ENCODE peak calls at places on chromosomes 12 and 14, in ten cellular contexts. One of them, this sample, is unnamed.

GRCh38 chr14:36973806-36974442 is 198.5 kb downstream of the SLC25A21 start:
- DNase-seq in activated CD4-positive, alpha-beta T cell treated with anti-CD3 and anti-CD28 coated beads for 24 hours: no peak
- DNase-seq in NCI-H748 treated with DMSO at 0.1 percent for 48 hours: no peak
- DNase-seq in endodermal cell: no peak
- DNase-seq in Daoy: peak
- DNase-seq in activated CD8-positive, alpha-beta T cell treated with anti-CD3 and anti-CD28 coated beads for 36 hours: no peak
- DNase-seq in activated T-cell treated with anti-CD3 and anti-CD28 coated beads for 1 hour: no peak
- DNase-seq in stimulated activated naive CD8-positive, alpha-beta T cell treated with anti-CD3 and anti-CD28 coated beads, Interleukin-15, amount 100 ng/mL, for 72 hours: no peak
- DNase-seq in left ventricle myocardium superior: no peak
- DNase-seq in NCI-H1092: no peak
- DNase-seq in this sample: no peak

GRCh38 chr12:42981379-42981778 is 391.8 kb upstream of the PRICKLE1 start:
- DNase-seq in activated CD4-positive, alpha-beta T cell treated with anti-CD3 and anti-CD28 coated beads for 24 hours: no peak
- DNase-seq in NCI-H748 treated with DMSO at 0.1 percent for 48 hours: no peak
- DNase-seq in endodermal cell: no peak
- DNase-seq in Daoy: peak
- DNase-seq in activated CD8-positive, alpha-beta T cell treated with anti-CD3 and anti-CD28 coated beads for 36 hours: no peak
- DNase-seq in activated T-cell treated with anti-CD3 and anti-CD28 coated beads for 1 hour: no peak
- DNase-seq in stimulated activated naive CD8-positive, alpha-beta T cell treated with anti-CD3 and anti-CD28 coated beads, Interleukin-15, amount 100 ng/mL, for 72 hours: no peak
- DNase-seq in left ventricle myocardium superior: no peak
- DNase-seq in NCI-H1092: no peak
- DNase-seq in this sample: no peak

GRCh38 chr12:96399081-96399918 is 939 bp downstream of the CDK17 start:
- DNase-seq in activated CD4-positive, alpha-beta T cell treated with anti-CD3 and anti-CD28 coated beads for 24 hours: peak
- DNase-seq in NCI-H748 treated with DMSO at 0.1 percent for 48 hours: peak
- DNase-seq in endodermal cell: peak
- DNase-seq in Daoy: peak
- DNase-seq in activated CD8-positive, alpha-beta T cell treated with anti-CD3 and anti-CD28 coated beads for 36 hours: peak
- DNase-seq in activated T-cell treated with anti-CD3 and anti-CD28 coated beads for 1 hour: peak
- DNase-seq in stimulated activated naive CD8-positive, alpha-beta T cell treated with anti-CD3 and anti-CD28 coated beads, Interleukin-15, amount 100 ng/mL, for 72 hours: peak
- DNase-seq in left ventricle myocardium superior: peak
- DNase-seq in NCI-H1092: peak
- DNase-seq in this sample: peak

GRCh38 chr14:79586401-79586800 is 624.9 kb downstream of the DIO2 start:
- DNase-seq in activated CD4-positive, alpha-beta T cell treated with anti-CD3 and anti-CD28 coated beads for 24 hours: no peak
- DNase-seq in NCI-H748 treated with DMSO at 0.1 percent for 48 hours: no peak
- DNase-seq in endodermal cell: no peak
- DNase-seq in Daoy: no peak
- DNase-seq in activated CD8-positive, alpha-beta T cell treated with anti-CD3 and anti-CD28 coated beads for 36 hours: no peak
- DNase-seq in activated T-cell treated with anti-CD3 and anti-CD28 coated beads for 1 hour: no peak
- DNase-seq in stimulated activated naive CD8-positive, alpha-beta T cell treated with anti-CD3 and anti-CD28 coated beads, Interleukin-15, amount 100 ng/mL, for 72 hours: no peak
- DNase-seq in left ventricle myocardium superior: no peak
- DNase-seq in NCI-H1092: no peak
- DNase-seq in this sample: no peak

GRCh38 chr12:104466694-104467345 is 10.1 kb downstream of the CHST11 start:
- DNase-seq in activated CD4-positive, alpha-beta T cell treated with anti-CD3 and anti-CD28 coated beads for 24 hours: no peak
- DNase-seq in NCI-H748 treated with DMSO at 0.1 percent for 48 hours: no peak
- DNase-seq in endodermal cell: peak
- DNase-seq in Daoy: no peak
- DNase-seq in activated CD8-positive, alpha-beta T cell treated with anti-CD3 and anti-CD28 coated beads for 36 hours: no peak
- DNase-seq in activated T-cell treated with anti-CD3 and anti-CD28 coated beads for 1 hour: no peak
- DNase-seq in stimulated activated naive CD8-positive, alpha-beta T cell treated with anti-CD3 and anti-CD28 coated beads, Interleukin-15, amount 100 ng/mL, for 72 hours: no peak
- DNase-seq in left ventricle myocardium superior: no peak
- DNase-seq in NCI-H1092: no peak
- DNase-seq in this sample: no peak

GRCh38 chr12:50986961-50987737 is 34.8 kb downstream of the HIGD1C start:
- DNase-seq in activated CD4-positive, alpha-beta T cell treated with anti-CD3 and anti-CD28 coated beads for 24 hours: no peak
- DNase-seq in NCI-H748 treated with DMSO at 0.1 percent for 48 hours: no peak
- DNase-seq in endodermal cell: peak
- DNase-seq in Daoy: peak
- DNase-seq in activated CD8-positive, alpha-beta T cell treated with anti-CD3 and anti-CD28 coated beads for 36 hours: peak
- DNase-seq in activated T-cell treated with anti-CD3 and anti-CD28 coated beads for 1 hour: no peak
- DNase-seq in stimulated activated naive CD8-positive, alpha-beta T cell treated with anti-CD3 and anti-CD28 coated beads, Interleukin-15, amount 100 ng/mL, for 72 hours: peak
- DNase-seq in left ventricle myocardium superior: no peak
- DNase-seq in NCI-H1092: no peak
- DNase-seq in this sample: no peak

GRCh38 chr14:94897092-94897491 is 127.2 kb upstream of the GSC start:
- DNase-seq in activated CD4-positive, alpha-beta T cell treated with anti-CD3 and anti-CD28 coated beads for 24 hours: no peak
- DNase-seq in NCI-H748 treated with DMSO at 0.1 percent for 48 hours: no peak
- DNase-seq in endodermal cell: no peak
- DNase-seq in Daoy: peak
- DNase-seq in activated CD8-positive, alpha-beta T cell treated with anti-CD3 and anti-CD28 coated beads for 36 hours: no peak
- DNase-seq in activated T-cell treated with anti-CD3 and anti-CD28 coated beads for 1 hour: no peak
- DNase-seq in stimulated activated naive CD8-positive, alpha-beta T cell treated with anti-CD3 and anti-CD28 coated beads, Interleukin-15, amount 100 ng/mL, for 72 hours: no peak
- DNase-seq in left ventricle myocardium superior: peak
- DNase-seq in NCI-H1092: no peak
- DNase-seq in this sample: no peak

GRCh38 chr14:54186821-54187365 is 209.9 kb upstream of the CDKN3 start:
- DNase-seq in activated CD4-positive, alpha-beta T cell treated with anti-CD3 and anti-CD28 coated beads for 24 hours: no peak
- DNase-seq in NCI-H748 treated with DMSO at 0.1 percent for 48 hours: no peak
- DNase-seq in endodermal cell: no peak
- DNase-seq in Daoy: no peak
- DNase-seq in activated CD8-positive, alpha-beta T cell treated with anti-CD3 and anti-CD28 coated beads for 36 hours: no peak
- DNase-seq in activated T-cell treated with anti-CD3 and anti-CD28 coated beads for 1 hour: no peak
- DNase-seq in stimulated activated naive CD8-positive, alpha-beta T cell treated with anti-CD3 and anti-CD28 coated beads, Interleukin-15, amount 100 ng/mL, for 72 hours: no peak
- DNase-seq in left ventricle myocardium superior: no peak
- DNase-seq in NCI-H1092: no peak
- DNase-seq in this sample: no peak

GRCh38 chr12:77124767-77125166 is 59.4 kb upstream of the E2F7 start:
- DNase-seq in activated CD4-positive, alpha-beta T cell treated with anti-CD3 and anti-CD28 coated beads for 24 hours: no peak
- DNase-seq in NCI-H748 treated with DMSO at 0.1 percent for 48 hours: no peak
- DNase-seq in endodermal cell: no peak
- DNase-seq in Daoy: peak
- DNase-seq in activated CD8-positive, alpha-beta T cell treated with anti-CD3 and anti-CD28 coated beads for 36 hours: no peak
- DNase-seq in activated T-cell treated with anti-CD3 and anti-CD28 coated beads for 1 hour: no peak
- DNase-seq in stimulated activated naive CD8-positive, alpha-beta T cell treated with anti-CD3 and anti-CD28 coated beads, Interleukin-15, amount 100 ng/mL, for 72 hours: no peak
- DNase-seq in left ventricle myocardium superior: no peak
- DNase-seq in NCI-H1092: no peak
- DNase-seq in this sample: no peak

GRCh38 chr12:114396869-114397719 is 8.8 kb downstream of the TBX5 start:
- DNase-seq in activated CD4-positive, alpha-beta T cell treated with anti-CD3 and anti-CD28 coated beads for 24 hours: no peak
- DNase-seq in NCI-H748 treated with DMSO at 0.1 percent for 48 hours: no peak
- DNase-seq in endodermal cell: no peak
- DNase-seq in Daoy: peak
- DNase-seq in activated CD8-positive, alpha-beta T cell treated with anti-CD3 and anti-CD28 coated beads for 36 hours: no peak
- DNase-seq in activated T-cell treated with anti-CD3 and anti-CD28 coated beads for 1 hour: no peak
- DNase-seq in stimulated activated naive CD8-positive, alpha-beta T cell treated with anti-CD3 and anti-CD28 coated beads, Interleukin-15, amount 100 ng/mL, for 72 hours: no peak
- DNase-seq in left ventricle myocardium superior: no peak
- DNase-seq in NCI-H1092: no peak
- DNase-seq in this sample: no peak

GRCh38 chr12:24743891-24744793 is 204.8 kb downstream of the BCAT1 start:
- DNase-seq in activated CD4-positive, alpha-beta T cell treated with anti-CD3 and anti-CD28 coated beads for 24 hours: no peak
- DNase-seq in NCI-H748 treated with DMSO at 0.1 percent for 48 hours: no peak
- DNase-seq in endodermal cell: no peak
- DNase-seq in Daoy: no peak
- DNase-seq in activated CD8-positive, alpha-beta T cell treated with anti-CD3 and anti-CD28 coated beads for 36 hours: no peak
- DNase-seq in activated T-cell treated with anti-CD3 and anti-CD28 coated beads for 1 hour: no peak
- DNase-seq in stimulated activated naive CD8-positive, alpha-beta T cell treated with anti-CD3 and anti-CD28 coated beads, Interleukin-15, amount 100 ng/mL, for 72 hours: no peak
- DNase-seq in left ventricle myocardium superior: no peak
- DNase-seq in NCI-H1092: no peak
- DNase-seq in this sample: no peak

GRCh38 chr14:80310950-80311349 is 99.6 kb upstream of the DIO2 start:
- DNase-seq in activated CD4-positive, alpha-beta T cell treated with anti-CD3 and anti-CD28 coated beads for 24 hours: no peak
- DNase-seq in NCI-H748 treated with DMSO at 0.1 percent for 48 hours: no peak
- DNase-seq in endodermal cell: no peak
- DNase-seq in Daoy: peak
- DNase-seq in activated CD8-positive, alpha-beta T cell treated with anti-CD3 and anti-CD28 coated beads for 36 hours: no peak
- DNase-seq in activated T-cell treated with anti-CD3 and anti-CD28 coated beads for 1 hour: no peak
- DNase-seq in stimulated activated naive CD8-positive, alpha-beta T cell treated with anti-CD3 and anti-CD28 coated beads, Interleukin-15, amount 100 ng/mL, for 72 hours: no peak
- DNase-seq in left ventricle myocardium superior: no peak
- DNase-seq in NCI-H1092: no peak
- DNase-seq in this sample: no peak

GRCh38 chr14:83470466-83470865 is 1936.8 kb upstream of the SEL1L start:
- DNase-seq in activated CD4-positive, alpha-beta T cell treated with anti-CD3 and anti-CD28 coated beads for 24 hours: no peak
- DNase-seq in NCI-H748 treated with DMSO at 0.1 percent for 48 hours: no peak
- DNase-seq in endodermal cell: no peak
- DNase-seq in Daoy: no peak
- DNase-seq in activated CD8-positive, alpha-beta T cell treated with anti-CD3 and anti-CD28 coated beads for 36 hours: no peak
- DNase-seq in activated T-cell treated with anti-CD3 and anti-CD28 coated beads for 1 hour: no peak
- DNase-seq in stimulated activated naive CD8-positive, alpha-beta T cell treated with anti-CD3 and anti-CD28 coated beads, Interleukin-15, amount 100 ng/mL, for 72 hours: no peak
- DNase-seq in left ventricle myocardium superior: no peak
- DNase-seq in NCI-H1092: no peak
- DNase-seq in this sample: no peak

GRCh38 chr12:52890417-52890816 is 14.5 kb downstream of the KRT8 start:
- DNase-seq in activated CD4-positive, alpha-beta T cell treated with anti-CD3 and anti-CD28 coated beads for 24 hours: no peak
- DNase-seq in NCI-H748 treated with DMSO at 0.1 percent for 48 hours: no peak
- DNase-seq in endodermal cell: peak
- DNase-seq in Daoy: no peak
- DNase-seq in activated CD8-positive, alpha-beta T cell treated with anti-CD3 and anti-CD28 coated beads for 36 hours: no peak
- DNase-seq in activated T-cell treated with anti-CD3 and anti-CD28 coated beads for 1 hour: no peak
- DNase-seq in stimulated activated naive CD8-positive, alpha-beta T cell treated with anti-CD3 and anti-CD28 coated beads, Interleukin-15, amount 100 ng/mL, for 72 hours: no peak
- DNase-seq in left ventricle myocardium superior: no peak
- DNase-seq in NCI-H1092: no peak
- DNase-seq in this sample: no peak

GRCh38 chr14:104290756-104291122 is 152.4 kb downstream of the KIF26A start:
- DNase-seq in activated CD4-positive, alpha-beta T cell treated with anti-CD3 and anti-CD28 coated beads for 24 hours: no peak
- DNase-seq in NCI-H748 treated with DMSO at 0.1 percent for 48 hours: no peak
- DNase-seq in endodermal cell: peak
- DNase-seq in Daoy: no peak
- DNase-seq in activated CD8-positive, alpha-beta T cell treated with anti-CD3 and anti-CD28 coated beads for 36 hours: no peak
- DNase-seq in activated T-cell treated with anti-CD3 and anti-CD28 coated beads for 1 hour: no peak
- DNase-seq in stimulated activated naive CD8-positive, alpha-beta T cell treated with anti-CD3 and anti-CD28 coated beads, Interleukin-15, amount 100 ng/mL, for 72 hours: no peak
- DNase-seq in left ventricle myocardium superior: peak
- DNase-seq in NCI-H1092: no peak
- DNase-seq in this sample: peak

GRCh38 chr14:87252103-87252502 is 740.9 kb downstream of the GALC start:
- DNase-seq in activated CD4-positive, alpha-beta T cell treated with anti-CD3 and anti-CD28 coated beads for 24 hours: no peak
- DNase-seq in NCI-H748 treated with DMSO at 0.1 percent for 48 hours: no peak
- DNase-seq in endodermal cell: no peak
- DNase-seq in Daoy: no peak
- DNase-seq in activated CD8-positive, alpha-beta T cell treated with anti-CD3 and anti-CD28 coated beads for 36 hours: no peak
- DNase-seq in activated T-cell treated with anti-CD3 and anti-CD28 coated beads for 1 hour: no peak
- DNase-seq in stimulated activated naive CD8-positive, alpha-beta T cell treated with anti-CD3 and anti-CD28 coated beads, Interleukin-15, amount 100 ng/mL, for 72 hours: no peak
- DNase-seq in left ventricle myocardium superior: no peak
- DNase-seq in NCI-H1092: no peak
- DNase-seq in this sample: no peak

GRCh38 chr12:34400986-34401658 is 378.8 kb downstream of the ALG10 start:
- DNase-seq in activated CD4-positive, alpha-beta T cell treated with anti-CD3 and anti-CD28 coated beads for 24 hours: no peak
- DNase-seq in NCI-H748 treated with DMSO at 0.1 percent for 48 hours: no peak
- DNase-seq in endodermal cell: peak
- DNase-seq in Daoy: no peak
- DNase-seq in activated CD8-positive, alpha-beta T cell treated with anti-CD3 and anti-CD28 coated beads for 36 hours: no peak
- DNase-seq in activated T-cell treated with anti-CD3 and anti-CD28 coated beads for 1 hour: no peak
- DNase-seq in stimulated activated naive CD8-positive, alpha-beta T cell treated with anti-CD3 and anti-CD28 coated beads, Interleukin-15, amount 100 ng/mL, for 72 hours: no peak
- DNase-seq in left ventricle myocardium superior: peak
- DNase-seq in NCI-H1092: no peak
- DNase-seq in this sample: peak

GRCh38 chr14:67622675-67623074 is 3.0 kb downstream of the ARG2 start:
- DNase-seq in activated CD4-positive, alpha-beta T cell treated with anti-CD3 and anti-CD28 coated beads for 24 hours: no peak
- DNase-seq in NCI-H748 treated with DMSO at 0.1 percent for 48 hours: no peak
- DNase-seq in endodermal cell: peak
- DNase-seq in Daoy: peak
- DNase-seq in activated CD8-positive, alpha-beta T cell treated with anti-CD3 and anti-CD28 coated beads for 36 hours: peak
- DNase-seq in activated T-cell treated with anti-CD3 and anti-CD28 coated beads for 1 hour: no peak
- DNase-seq in stimulated activated naive CD8-positive, alpha-beta T cell treated with anti-CD3 and anti-CD28 coated beads, Interleukin-15, amount 100 ng/mL, for 72 hours: no peak
- DNase-seq in left ventricle myocardium superior: no peak
- DNase-seq in NCI-H1092: no peak
- DNase-seq in this sample: no peak

GRCh38 chr12:14643247-14643646 is 53.2 kb downstream of the GUCY2C start:
- DNase-seq in activated CD4-positive, alpha-beta T cell treated with anti-CD3 and anti-CD28 coated beads for 24 hours: no peak
- DNase-seq in NCI-H748 treated with DMSO at 0.1 percent for 48 hours: no peak
- DNase-seq in endodermal cell: no peak
- DNase-seq in Daoy: peak
- DNase-seq in activated CD8-positive, alpha-beta T cell treated with anti-CD3 and anti-CD28 coated beads for 36 hours: no peak
- DNase-seq in activated T-cell treated with anti-CD3 and anti-CD28 coated beads for 1 hour: no peak
- DNase-seq in stimulated activated naive CD8-positive, alpha-beta T cell treated with anti-CD3 and anti-CD28 coated beads, Interleukin-15, amount 100 ng/mL, for 72 hours: no peak
- DNase-seq in left ventricle myocardium superior: no peak
- DNase-seq in NCI-H1092: no peak
- DNase-seq in this sample: no peak

GRCh38 chr12:11023387-11023786 is 967 bp upstream of the TAS2R19 start:
- DNase-seq in activated CD4-positive, alpha-beta T cell treated with anti-CD3 and anti-CD28 coated beads for 24 hours: no peak
- DNase-seq in NCI-H748 treated with DMSO at 0.1 percent for 48 hours: no peak
- DNase-seq in endodermal cell: no peak
- DNase-seq in Daoy: no peak
- DNase-seq in activated CD8-positive, alpha-beta T cell treated with anti-CD3 and anti-CD28 coated beads for 36 hours: no peak
- DNase-seq in activated T-cell treated with anti-CD3 and anti-CD28 coated beads for 1 hour: no peak
- DNase-seq in stimulated activated naive CD8-positive, alpha-beta T cell treated with anti-CD3 and anti-CD28 coated beads, Interleukin-15, amount 100 ng/mL, for 72 hours: no peak
- DNase-seq in left ventricle myocardium superior: no peak
- DNase-seq in NCI-H1092: no peak
- DNase-seq in this sample: no peak

GRCh38 chr14:35368993-35369392 is 35.6 kb downstream of the NFKBIA start:
- DNase-seq in activated CD4-positive, alpha-beta T cell treated with anti-CD3 and anti-CD28 coated beads for 24 hours: no peak
- DNase-seq in NCI-H748 treated with DMSO at 0.1 percent for 48 hours: no peak
- DNase-seq in endodermal cell: no peak
- DNase-seq in Daoy: no peak
- DNase-seq in activated CD8-positive, alpha-beta T cell treated with anti-CD3 and anti-CD28 coated beads for 36 hours: no peak
- DNase-seq in activated T-cell treated with anti-CD3 and anti-CD28 coated beads for 1 hour: no peak
- DNase-seq in stimulated activated naive CD8-positive, alpha-beta T cell treated with anti-CD3 and anti-CD28 coated beads, Interleukin-15, amount 100 ng/mL, for 72 hours: no peak
- DNase-seq in left ventricle myocardium superior: no peak
- DNase-seq in NCI-H1092: no peak
- DNase-seq in this sample: peak

GRCh38 chr14:24317141-24317927 is 6.0 kb downstream of the LTB4R start:
- DNase-seq in activated CD4-positive, alpha-beta T cell treated with anti-CD3 and anti-CD28 coated beads for 24 hours: no peak
- DNase-seq in NCI-H748 treated with DMSO at 0.1 percent for 48 hours: no peak
- DNase-seq in endodermal cell: no peak
- DNase-seq in Daoy: peak
- DNase-seq in activated CD8-positive, alpha-beta T cell treated with anti-CD3 and anti-CD28 coated beads for 36 hours: no peak
- DNase-seq in activated T-cell treated with anti-CD3 and anti-CD28 coated beads for 1 hour: no peak
- DNase-seq in stimulated activated naive CD8-positive, alpha-beta T cell treated with anti-CD3 and anti-CD28 coated beads, Interleukin-15, amount 100 ng/mL, for 72 hours: no peak
- DNase-seq in left ventricle myocardium superior: no peak
- DNase-seq in NCI-H1092: no peak
- DNase-seq in this sample: no peak

GRCh38 chr14:73452341-73453191 is 5.8 kb downstream of the NUMB start:
- DNase-seq in activated CD4-positive, alpha-beta T cell treated with anti-CD3 and anti-CD28 coated beads for 24 hours: no peak
- DNase-seq in NCI-H748 treated with DMSO at 0.1 percent for 48 hours: no peak
- DNase-seq in endodermal cell: no peak
- DNase-seq in Daoy: peak
- DNase-seq in activated CD8-positive, alpha-beta T cell treated with anti-CD3 and anti-CD28 coated beads for 36 hours: no peak
- DNase-seq in activated T-cell treated with anti-CD3 and anti-CD28 coated beads for 1 hour: no peak
- DNase-seq in stimulated activated naive CD8-positive, alpha-beta T cell treated with anti-CD3 and anti-CD28 coated beads, Interleukin-15, amount 100 ng/mL, for 72 hours: no peak
- DNase-seq in left ventricle myocardium superior: no peak
- DNase-seq in NCI-H1092: no peak
- DNase-seq in this sample: no peak

GRCh38 chr12:2654741-2655140 is 140.0 kb upstream of the FKBP4 start:
- DNase-seq in activated CD4-positive, alpha-beta T cell treated with anti-CD3 and anti-CD28 coated beads for 24 hours: no peak
- DNase-seq in NCI-H748 treated with DMSO at 0.1 percent for 48 hours: no peak
- DNase-seq in endodermal cell: peak
- DNase-seq in Daoy: no peak
- DNase-seq in activated CD8-positive, alpha-beta T cell treated with anti-CD3 and anti-CD28 coated beads for 36 hours: no peak
- DNase-seq in activated T-cell treated with anti-CD3 and anti-CD28 coated beads for 1 hour: no peak
- DNase-seq in stimulated activated naive CD8-positive, alpha-beta T cell treated with anti-CD3 and anti-CD28 coated beads, Interleukin-15, amount 100 ng/mL, for 72 hours: no peak
- DNase-seq in left ventricle myocardium superior: no peak
- DNase-seq in NCI-H1092: no peak
- DNase-seq in this sample: peak

GRCh38 chr14:66496911-66497310 is 10.7 kb downstream of the CCDC196 start:
- DNase-seq in activated CD4-positive, alpha-beta T cell treated with anti-CD3 and anti-CD28 coated beads for 24 hours: no peak
- DNase-seq in NCI-H748 treated with DMSO at 0.1 percent for 48 hours: no peak
- DNase-seq in endodermal cell: no peak
- DNase-seq in Daoy: no peak
- DNase-seq in activated CD8-positive, alpha-beta T cell treated with anti-CD3 and anti-CD28 coated beads for 36 hours: peak
- DNase-seq in activated T-cell treated with anti-CD3 and anti-CD28 coated beads for 1 hour: no peak
- DNase-seq in stimulated activated naive CD8-positive, alpha-beta T cell treated with anti-CD3 and anti-CD28 coated beads, Interleukin-15, amount 100 ng/mL, for 72 hours: no peak
- DNase-seq in left ventricle myocardium superior: no peak
- DNase-seq in NCI-H1092: no peak
- DNase-seq in this sample: no peak

GRCh38 chr14:75198291-75198933 is 22.0 kb upstream of the TMED10 start:
- DNase-seq in activated CD4-positive, alpha-beta T cell treated with anti-CD3 and anti-CD28 coated beads for 24 hours: no peak
- DNase-seq in NCI-H748 treated with DMSO at 0.1 percent for 48 hours: no peak
- DNase-seq in endodermal cell: no peak
- DNase-seq in Daoy: no peak
- DNase-seq in activated CD8-positive, alpha-beta T cell treated with anti-CD3 and anti-CD28 coated beads for 36 hours: no peak
- DNase-seq in activated T-cell treated with anti-CD3 and anti-CD28 coated beads for 1 hour: no peak
- DNase-seq in stimulated activated naive CD8-positive, alpha-beta T cell treated with anti-CD3 and anti-CD28 coated beads, Interleukin-15, amount 100 ng/mL, for 72 hours: no peak
- DNase-seq in left ventricle myocardium superior: peak
- DNase-seq in NCI-H1092: peak
- DNase-seq in this sample: no peak

GRCh38 chr14:49970474-49971147 is 77.7 kb downstream of the ARF6 start:
- DNase-seq in activated CD4-positive, alpha-beta T cell treated with anti-CD3 and anti-CD28 coated beads for 24 hours: no peak
- DNase-seq in NCI-H748 treated with DMSO at 0.1 percent for 48 hours: no peak
- DNase-seq in endodermal cell: no peak
- DNase-seq in Daoy: no peak
- DNase-seq in activated CD8-positive, alpha-beta T cell treated with anti-CD3 and anti-CD28 coated beads for 36 hours: peak
- DNase-seq in activated T-cell treated with anti-CD3 and anti-CD28 coated beads for 1 hour: no peak
- DNase-seq in stimulated activated naive CD8-positive, alpha-beta T cell treated with anti-CD3 and anti-CD28 coated beads, Interleukin-15, amount 100 ng/mL, for 72 hours: no peak
- DNase-seq in left ventricle myocardium superior: no peak
- DNase-seq in NCI-H1092: no peak
- DNase-seq in this sample: no peak

GRCh38 chr12:68237068-68237467 is 11.5 kb upstream of the IL26 start:
- DNase-seq in activated CD4-positive, alpha-beta T cell treated with anti-CD3 and anti-CD28 coated beads for 24 hours: no peak
- DNase-seq in NCI-H748 treated with DMSO at 0.1 percent for 48 hours: peak
- DNase-seq in endodermal cell: no peak
- DNase-seq in Daoy: no peak
- DNase-seq in activated CD8-positive, alpha-beta T cell treated with anti-CD3 and anti-CD28 coated beads for 36 hours: no peak
- DNase-seq in activated T-cell treated with anti-CD3 and anti-CD28 coated beads for 1 hour: no peak
- DNase-seq in stimulated activated naive CD8-positive, alpha-beta T cell treated with anti-CD3 and anti-CD28 coated beads, Interleukin-15, amount 100 ng/mL, for 72 hours: no peak
- DNase-seq in left ventricle myocardium superior: no peak
- DNase-seq in NCI-H1092: no peak
- DNase-seq in this sample: no peak

This sample was measured in kidney.